ENCODE peak calls at places on chromosome 9, in five cellular contexts. N is sigmoid colon, T is A549, D is SK-N-SH, M is ovary. A is an unnamed sample. For H3K4me1, the result is how much of the 10 kb centered on the place peaks cover.

GRCh38 chr9:99336005-99336404 is 113.9 kb downstream of the SEC61B start:
- DNase-seq in M (no peak), T (no peak), D (no peak), N (no peak), A (no peak)

GRCh38 chr9:135082536-135082935 is 4.9 kb upstream of the OLFM1 start:
- DNase-seq in D (no peak), M (no peak), T (no peak), N (peak), A (no peak)

GRCh38 chr9:35051069-35051967 is 21.1 kb downstream of the VCP start:
- DNase-seq in D (peak), T (peak), M (no peak), N (no peak), A (peak)

GRCh38 chr9:90344013-90344412 is 298.6 kb downstream of the DIRAS2 start:
- DNase-seq in D (no peak), N (no peak), T (no peak), M (no peak), A (no peak)

GRCh38 chr9:31030741-31031202 is 1353.7 kb upstream of the ACO1 start:
- DNase-seq in T (no peak), D (no peak), N (no peak), M (no peak), A (no peak)

GRCh38 chr9:114931407-114931806 is 1.0 kb upstream of the TNFSF8 start:
- DNase-seq in N (no peak), T (no peak), M (no peak), D (no peak), A (no peak)

GRCh38 chr9:4771788-4772187 is 21.0 kb upstream of the RCL1 start:
- DNase-seq in D (no peak), N (no peak), T (no peak), M (no peak), A (no peak)

GRCh38 chr9:126165755-126166154 is 160.9 kb upstream of the MVB12B start:
- DNase-seq in N (no peak), M (no peak), T (no peak), D (no peak), A (no peak)

DNA sequence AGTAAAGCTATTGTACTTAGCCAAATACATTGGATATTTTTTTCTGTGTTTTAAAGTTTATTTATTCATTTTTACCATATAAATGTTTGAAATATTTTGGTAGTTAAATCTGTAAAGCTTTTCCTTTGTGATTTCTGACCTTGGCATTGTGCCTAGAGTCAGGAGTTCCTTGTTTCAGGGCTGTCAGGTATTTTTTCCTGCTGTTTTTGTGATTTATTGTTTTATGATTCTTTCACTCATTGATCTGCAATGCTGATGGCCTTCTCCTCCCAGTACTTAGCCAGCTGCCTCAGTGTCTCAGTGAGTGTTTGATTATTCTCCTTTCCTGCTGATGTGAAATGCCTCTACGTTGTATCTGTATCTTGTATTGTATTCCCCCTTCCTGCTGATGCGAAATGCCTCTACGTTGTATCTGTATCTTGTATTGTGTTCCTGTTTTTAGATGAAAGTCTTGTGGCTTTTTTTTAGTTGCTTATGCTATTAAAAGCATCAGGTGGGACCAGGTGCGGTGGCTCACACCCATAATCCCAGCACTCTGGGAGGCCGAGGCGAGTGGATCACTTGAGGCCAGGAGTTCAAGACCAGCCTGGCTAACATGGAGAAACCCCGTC is 61.0 kb downstream of the EHMT1 start:
- DNase-seq in M (no peak), T (no peak), N (no peak), D (no peak), A (no peak)
- H3K4me1 ChIP-seq in M (under half), T (under half), N (under half), D (under half), A (under half)

GRCh38 chr9:112029921-112030444 is 133.4 kb downstream of the UGCG start:
- DNase-seq in D (no peak), N (no peak), T (peak), M (no peak), A (no peak)
- TF ChIP-seq EP300 in D (no peak), N (no peak), T (peak), M (no peak), A (no peak)

GRCh38 chr9:699396-699795 is 142.1 kb upstream of the DMRT1 start:
- DNase-seq in N (no peak), T (no peak), D (no peak), M (no peak), A (no peak)
- H3K4me1 ChIP-seq in N (half or more), T (half or more), D (under half), M (under half), A (under half)

GRCh38 chr9:120291050-120291449 is 288.9 kb downstream of the CDK5RAP2 start:
- DNase-seq in N (no peak), D (no peak), M (no peak), T (no peak), A (no peak)

GRCh38 chr9:120289091-120289490 is 290.9 kb downstream of the CDK5RAP2 start:
- DNase-seq in D (no peak), M (no peak), T (no peak), N (no peak), A (no peak)

GRCh38 chr9:120292606-120293005 is 287.4 kb downstream of the CDK5RAP2 start:
- DNase-seq in D (no peak), T (no peak), N (no peak), M (no peak), A (no peak)

GRCh38 chr9:120286530-120286929 is 293.4 kb downstream of the CDK5RAP2 start:
- DNase-seq in D (no peak), N (no peak), T (no peak), M (no peak), A (no peak)

DNA sequence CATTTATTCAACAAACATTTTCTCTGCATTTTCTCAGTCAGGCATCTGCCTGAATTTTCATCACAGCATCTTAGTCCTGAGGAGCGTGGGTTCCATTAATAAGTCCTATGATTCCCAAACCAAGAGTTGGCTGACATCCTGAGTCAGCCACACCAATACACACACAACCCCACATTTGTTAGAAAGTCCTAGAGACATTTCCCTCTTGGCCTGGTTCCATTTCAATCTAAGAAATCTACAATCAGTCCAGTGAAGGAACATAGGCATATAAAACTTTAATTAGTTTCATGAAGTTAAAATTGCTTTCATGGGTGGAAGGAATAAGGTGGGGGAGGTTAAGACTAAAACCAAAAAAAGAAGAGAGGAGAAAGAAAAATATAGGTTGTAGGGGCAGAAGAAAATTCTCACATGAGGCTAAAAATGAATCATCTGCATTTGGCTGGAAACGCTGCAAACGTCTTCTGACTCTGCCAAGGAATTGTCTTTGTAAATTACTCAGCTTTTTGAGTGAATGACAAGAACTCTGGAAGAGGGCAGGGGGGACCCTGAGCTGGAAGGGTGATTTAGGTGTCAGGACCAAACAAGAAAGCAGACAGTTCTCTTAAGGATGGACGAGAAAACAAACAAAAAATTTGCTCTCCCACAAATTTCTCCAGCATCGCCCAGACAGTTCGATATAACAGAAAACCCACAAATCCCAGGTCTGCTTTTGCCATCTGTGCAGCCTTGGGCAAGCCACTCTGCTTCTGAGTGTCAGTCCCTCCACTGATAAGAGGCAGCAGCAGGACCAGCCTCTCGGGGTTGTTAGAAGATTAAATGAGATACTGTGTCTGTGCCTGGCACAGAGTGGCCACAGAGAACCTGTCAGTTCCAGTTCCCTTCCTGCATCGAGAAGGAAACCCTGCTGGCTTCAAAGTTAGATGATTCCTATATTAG is 289.7 kb downstream of the CDK5RAP2 start:
- DNase-seq in M (no peak), T (no peak), D (peak), N (no peak), A (no peak)
- TF ChIP-seq EP300 in M (no peak), T (no peak), D (no peak), N (no peak), A (no peak)

DNA sequence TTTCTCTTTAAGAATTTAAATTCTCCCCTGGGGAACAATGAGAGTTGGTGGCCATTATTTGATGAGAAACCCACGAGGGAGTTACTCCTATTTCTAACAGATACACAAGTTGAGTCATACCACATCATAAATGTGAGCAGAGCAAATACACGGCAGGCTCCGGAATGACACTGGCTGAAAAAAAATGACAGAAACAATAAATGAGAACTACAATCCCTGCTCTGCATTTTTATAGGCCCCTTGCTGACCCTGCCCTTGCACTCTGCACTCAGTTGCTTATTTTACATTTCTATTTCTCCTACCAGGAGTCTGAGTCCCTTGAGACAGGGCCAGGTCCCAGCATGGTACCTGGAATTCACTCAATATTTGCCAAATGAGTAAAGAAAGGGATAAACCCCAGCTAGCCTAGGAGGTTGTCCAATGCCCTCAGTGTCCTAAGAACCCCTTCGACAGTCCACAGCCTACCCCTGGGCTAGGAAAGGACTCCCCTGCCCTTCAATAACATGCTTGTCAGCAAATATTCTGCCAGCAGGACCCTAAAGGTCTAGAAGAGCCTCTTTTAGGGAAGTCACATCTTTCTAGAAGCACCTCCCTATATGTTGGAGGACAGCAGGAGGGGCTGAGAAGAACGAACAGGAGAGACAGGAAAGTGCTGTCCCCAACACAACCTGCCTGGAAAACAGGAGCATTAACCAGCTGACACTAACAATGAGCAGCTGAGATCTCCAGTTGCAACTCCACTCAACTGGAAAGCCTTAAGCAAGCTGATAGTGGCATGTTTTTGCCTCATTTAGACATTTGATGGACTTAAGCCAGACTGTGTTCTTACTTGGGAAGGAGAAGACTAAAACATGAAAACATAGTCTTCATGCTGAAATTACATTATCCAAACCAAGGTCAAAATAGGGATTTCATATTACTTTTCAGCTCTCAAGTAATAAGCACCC is 191.2 kb downstream of the ACTL7B start:
- DNase-seq in N (no peak), M (no peak), D (no peak), T (no peak), A (peak)
- H3K4me1 ChIP-seq in N (under half), M (under half), D (under half), T (under half), A (under half)

DNA sequence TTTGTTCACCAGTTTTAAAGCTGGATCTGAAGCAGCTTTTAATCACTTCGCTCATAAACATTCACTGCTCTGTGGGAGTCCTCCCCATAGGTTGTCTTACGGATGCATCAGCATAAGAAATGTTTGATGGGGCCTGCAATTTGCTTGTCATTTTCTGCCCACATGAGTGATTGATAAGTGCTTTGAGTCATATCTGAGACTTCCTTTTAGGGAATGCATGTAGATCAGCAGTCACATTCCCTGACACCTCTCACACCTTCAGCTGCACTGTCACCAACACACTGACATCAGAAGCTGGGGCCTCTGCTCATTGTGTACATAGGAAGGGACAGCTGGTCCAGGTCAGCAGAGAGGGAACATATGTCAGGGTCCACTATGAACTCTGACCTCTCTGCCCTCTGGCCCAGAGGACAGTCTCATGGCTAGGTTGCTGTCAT is 84.1 kb upstream of the SPATA31D4 start:
- DNase-seq in T (peak), M (no peak), D (no peak), N (no peak), A (no peak)
- TF ChIP-seq EP300 in T (no peak), M (no peak), D (no peak), N (no peak), A (no peak)